ENCODE peak calls at places on chromosomes 6 and 20, in four cellular contexts. C is HEK293T, Y is right cardiac atrium, D is ascending aorta. B is an unnamed sample.
A peak's percentile ranks its signal among the peaks of the same experiment; 100 is the strongest.

GRCh38 chr20:37179671-37180524 is 550 bp upstream of the MROH8 start:
- DNase-seq in C (no peak), Y (no peak), D (no peak), B (no peak)

GRCh38 chr6:72653032-72653431 is 31.2 kb downstream of the KCNQ5 start:
- DNase-seq in Y (no peak), C (no peak), D (no peak), B (no peak)

GRCh38 chr6:25590986-25591385 is 61.0 kb upstream of the SCGN start:
- DNase-seq in Y (no peak), C (no peak), D (no peak), B (no peak)

GRCh38 chr20:62362991-62363919 is 3.9 kb downstream of the LAMA5 start:
- DNase-seq in D (no peak), C (no peak), Y (peak; percentile 24), B (no peak)

GRCh38 chr6:151391021-151391470 is 313 bp downstream of the ZBTB2 start:
- DNase-seq in Y (peak; percentile 86), C (peak; percentile 72), D (no peak), B (no peak)

GRCh38 chr6:138374815-138375214 is 2.9 kb upstream of the SMIM28 start:
- DNase-seq in Y (no peak), D (no peak), C (no peak), B (no peak)

GRCh38 chr6:26220353-26220970 is 133.2 kb downstream of the HFE start:
- DNase-seq in D (no peak), C (no peak), Y (no peak), B (no peak)

GRCh38 chr20:33211817-33212424 is 5.2 kb upstream of the BPIFA3 start:
- DNase-seq in D (no peak), Y (no peak), C (peak; percentile 67), B (peak; percentile 15)

GRCh38 chr20:37911838-37912273 is 8.9 kb downstream of the VSTM2L start:
- DNase-seq in D (no peak), Y (peak; percentile 63), C (no peak), B (no peak)

GRCh38 chr6:44179072-44179536 is 20.5 kb downstream of the CAPN11 start:
- DNase-seq in Y (no peak), C (no peak), D (no peak), B (no peak)

GRCh38 chr20:58169441-58169840 is 59.0 kb downstream of the ANKRD60 start:
- DNase-seq in D (no peak), C (no peak), Y (no peak), B (no peak)

GRCh38 chr6:27668442-27669275 is 195.8 kb upstream of the ZNF184 start:
- DNase-seq in Y (peak; percentile 30), D (no peak), C (peak; percentile 37), B (no peak)

GRCh38 chr6:27678449-27678848 is 205.5 kb upstream of the ZNF184 start:
- DNase-seq in D (no peak), Y (no peak), C (no peak), B (no peak)

GRCh38 chr6:143299253-143300166 is 151.0 kb downstream of the ADAT2 start:
- DNase-seq in D (no peak), C (peak; percentile 30), Y (no peak), B (no peak)

GRCh38 chr20:51495921-51496545 is 46.5 kb downstream of the NFATC2 start:
- DNase-seq in Y (no peak), D (no peak), C (no peak), B (no peak)

GRCh38 chr6:138082232-138082631 is 25.0 kb downstream of the PERP start:
- DNase-seq in D (no peak), C (no peak), Y (no peak), B (no peak)

GRCh38 chr6:16249971-16250370 is 11.6 kb downstream of the GMPR start:
- DNase-seq in C (no peak), Y (no peak), D (no peak), B (no peak)

GRCh38 chr20:25090492-25091429 is 8.8 kb upstream of the VSX1 start:
- DNase-seq in D (peak; percentile 17), C (no peak), Y (no peak), B (no peak)

GRCh38 chr6:42349753-42350573 is 101.8 kb downstream of the TRERF1 start:
- DNase-seq in Y (no peak), C (no peak), D (no peak), B (no peak)

GRCh38 chr6:7424967-7425807 is 35.6 kb downstream of the RIOK1 start:
- DNase-seq in C (peak; percentile 36), D (no peak), Y (peak; percentile 50), B (no peak)

GRCh38 chr20:58714923-58715708 is 22.5 kb downstream of the NPEPL1 start:
- DNase-seq in D (no peak), Y (peak; percentile 10), C (no peak), B (no peak)

GRCh38 chr6:152356659-152357058 is 280.5 kb downstream of the SYNE1 start:
- DNase-seq in D (no peak), C (peak; percentile 52), Y (no peak), B (no peak)

GRCh38 chr6:29961966-29962365 is 19.6 kb downstream of the HLA-A start:
- DNase-seq in D (no peak), Y (no peak), C (no peak), B (no peak)

GRCh38 chr20:36578642-36579041 is 5.2 kb downstream of the TGIF2 start:
- DNase-seq in D (no peak), Y (no peak), C (no peak), B (no peak)

GRCh38 chr6:85404497-85405174 is 45.2 kb upstream of the NT5E start:
- DNase-seq in Y (peak; percentile 25), C (no peak), D (no peak), B (no peak)

GRCh38 chr6:131063028-131063763 is at the start of gene EPB41L2:
- DNase-seq in D (peak; percentile 53), C (peak; percentile 97), Y (peak; percentile 90), B (no peak)

GRCh38 chr6:37831457-37831856 is 11.9 kb downstream of the ZFAND3 start:
- DNase-seq in Y (no peak), C (no peak), D (no peak), B (no peak)

GRCh38 chr20:3046677-3047462 is 1.0 kb downstream of the MRPS26 start:
- DNase-seq in C (peak; percentile 15), D (no peak), Y (no peak), B (no peak)

GRCh38 chr6:79167931-79168694 is 66.4 kb downstream of the HMGN3 start:
- DNase-seq in C (no peak), Y (no peak), D (no peak), B (no peak)

GRCh38 chr20:24872291-24873014 is 76.6 kb upstream of the CST7 start:
- DNase-seq in Y (no peak), C (no peak), D (no peak), B (no peak)

GRCh38 chr6:97586344-97586743 is 303.3 kb upstream of the MMS22L start:
- DNase-seq in C (peak; percentile 17), Y (no peak), D (no peak), B (no peak)

GRCh38 chr6:17938885-17939284 is 48.5 kb downstream of the KIF13A start:
- DNase-seq in Y (no peak), C (no peak), D (no peak), B (no peak)

GRCh38 chr6:33549196-33549595 is 30.9 kb downstream of the BAK1 start:
- DNase-seq in C (no peak), D (no peak), Y (no peak), B (no peak)

GRCh38 chr6:50091641-50092040 is 41.9 kb upstream of the DEFB112 start:
- DNase-seq in D (no peak), C (no peak), Y (no peak), B (no peak)